ENCODE peak calls at places on chromosome 16, in nine cellular contexts. Q is cardiac fibroblast; W is OCI-LY7; Y is stimulated activated CD8-positive, alpha-beta memory T cell treated with anti-CD3 and anti-CD28 coated beads, Interleukin-4, amount 100 ng/mL, for 4 hours; T is GM19239; V is AG08395; P is NCI-H510A treated with DMSO at 0.1 percent for 48 hours; M is stimulated activated CD4-positive, alpha-beta T cell treated with anti-CD3 and anti-CD28 coated beads, TNF-alpha, amount 100 ng/mL, for 24 hours; O is activated CD8-positive, alpha-beta memory T cell treated with anti-CD3 and anti-CD28 coated beads, Interleukin-2, amount 50 U/mL, for 48 hours. D is an unnamed sample.

GRCh38 chr16:24844101-24845030 is 1.4 kb upstream of the SLC5A11 start:
- DNase-seq in O (no peak), T (no peak), V (no peak), W (no peak), Y (no peak), M (no peak), P (no peak), Q (no peak), D (peak)

GRCh38 chr16:60645541-60645940 is 1390.7 kb downstream of the CDH8 start:
- DNase-seq in W (no peak), Q (no peak), Y (no peak), P (no peak), M (no peak), T (no peak), V (no peak), O (no peak), D (no peak)

GRCh38 chr16:89355036-89355435 is 135.3 kb downstream of the ANKRD11 start:
- DNase-seq in W (no peak), P (no peak), Y (no peak), Q (no peak), T (no peak), M (no peak), O (no peak), V (no peak), D (no peak)

GRCh38 chr16:69906838-69907301 is 44.3 kb upstream of the CLEC18A start:
- DNase-seq in Q (peak), W (no peak), M (no peak), O (no peak), P (no peak), V (peak), Y (no peak), T (no peak), D (no peak)

GRCh38 chr16:27700596-27700995 is 150.7 kb downstream of the KATNIP start:
- DNase-seq in P (no peak), V (peak), W (no peak), Y (no peak), M (no peak), Q (no peak), O (no peak), T (no peak), D (no peak)

GRCh38 chr16:85462405-85463227 is 150.5 kb upstream of the GSE1 start:
- DNase-seq in W (peak), Q (no peak), P (peak), T (no peak), Y (no peak), V (peak), M (no peak), O (no peak), D (no peak)

GRCh38 chr16:27429981-27430441 is 28.0 kb downstream of the IL21R start:
- DNase-seq in Y (no peak), Q (no peak), V (no peak), T (no peak), W (no peak), O (peak), M (no peak), P (no peak), D (no peak)

GRCh38 chr16:50213939-50214519 is 52.3 kb upstream of the ADCY7 start:
- DNase-seq in M (no peak), Q (peak), W (peak), T (no peak), Y (no peak), V (peak), P (peak), O (no peak), D (no peak)

GRCh38 chr16:68311316-68311620 is 449 bp downstream of the PRMT7 start:
- DNase-seq in M (no peak), O (no peak), Q (no peak), Y (peak), V (peak), T (peak), W (no peak), P (peak), D (no peak)

GRCh38 chr16:13435873-13436474 is 484.0 kb upstream of the ERCC4 start:
- DNase-seq in W (peak), Y (no peak), M (no peak), Q (no peak), T (no peak), O (no peak), V (no peak), P (no peak), D (no peak)

GRCh38 chr16:69513180-69513966 is 52.4 kb upstream of the NFAT5 start:
- DNase-seq in Y (no peak), P (no peak), W (no peak), M (no peak), V (peak), Q (no peak), T (no peak), O (no peak), D (peak)

GRCh38 chr16:1920727-1921155 is 2.5 kb upstream of the HS3ST6 start:
- DNase-seq in T (no peak), P (no peak), V (no peak), W (peak), Y (no peak), M (no peak), Q (peak), O (no peak), D (no peak)

GRCh38 chr16:27316038-27316680 is 2.4 kb downstream of the IL4R start:
- DNase-seq in P (no peak), Q (no peak), V (no peak), W (no peak), O (no peak), M (no peak), T (no peak), Y (no peak), D (no peak)

GRCh38 chr16:17325744-17326143 is 145.0 kb downstream of the XYLT1 start:
- DNase-seq in W (no peak), P (no peak), T (no peak), M (no peak), O (no peak), Q (no peak), Y (no peak), V (no peak), D (no peak)

GRCh38 chr16:51630051-51630450 is 479.0 kb upstream of the SALL1 start:
- DNase-seq in P (no peak), W (no peak), T (no peak), M (no peak), O (no peak), Q (no peak), Y (no peak), V (no peak), D (no peak)

GRCh38 chr16:14139872-14140271 is 68.8 kb downstream of the MRTFB start:
- DNase-seq in T (no peak), P (no peak), Q (no peak), V (no peak), Y (no peak), O (no peak), W (no peak), M (no peak), D (no peak)

GRCh38 chr16:87535855-87536794 is 43.3 kb upstream of the ZCCHC14 start:
- DNase-seq in T (no peak), V (no peak), O (no peak), Y (no peak), Q (no peak), W (no peak), P (no peak), M (no peak), D (no peak)

GRCh38 chr16:19583665-19584300 is 28.3 kb downstream of the VPS35L start:
- DNase-seq in W (peak), V (peak), T (peak), O (no peak), M (no peak), Y (no peak), P (peak), Q (peak), D (peak)

GRCh38 chr16:24833352-24833751 is 12.4 kb upstream of the SLC5A11 start:
- DNase-seq in Y (no peak), T (no peak), P (no peak), V (no peak), Q (no peak), O (no peak), M (no peak), W (no peak), D (no peak)

GRCh38 chr16:73166394-73166971 is 118.6 kb upstream of the ZFHX3 start:
- DNase-seq in V (no peak), M (no peak), Q (peak), O (no peak), W (no peak), Y (no peak), P (no peak), T (no peak), D (no peak)

GRCh38 chr16:80107900-80108299 is 432.9 kb upstream of the DYNLRB2 start:
- DNase-seq in Q (peak), M (no peak), O (no peak), W (no peak), Y (no peak), P (no peak), V (no peak), T (no peak), D (no peak)

GRCh38 chr16:14015948-14016347 is 55.2 kb upstream of the MRTFB start:
- DNase-seq in Q (peak), Y (no peak), M (no peak), P (no peak), W (no peak), T (no peak), V (peak), O (no peak), D (peak)

GRCh38 chr16:2147981-2148671 is at the start of gene RAB26:
- DNase-seq in O (peak), M (no peak), W (peak), V (peak), T (no peak), Q (peak), P (peak), Y (no peak), D (peak)

GRCh38 chr16:508884-509736 is 18.4 kb upstream of the CAPN15 start:
- DNase-seq in W (no peak), Y (no peak), P (no peak), O (no peak), M (no peak), V (no peak), Q (peak), T (no peak), D (no peak)